ENCODE peak calls at places on chromosomes 3 and 15, in seven cellular contexts. S is tibial artery; B is ovary; U is CD8-positive, alpha-beta T cell; Y is cardiac fibroblast; E is astrocyte of the spinal cord; X is H9. T is an unnamed sample.

GRCh38 chr3:8413337-8413926 is 88.2 kb upstream of the LMCD1 start:
- DNase-seq in B (no peak), U (no peak), E (no peak), Y (no peak), X (no peak), S (no peak), T (no peak)

GRCh38 chr3:186361612-186362408 is at the start of gene DGKG:
- DNase-seq in U (no peak), S (peak), Y (no peak), B (peak), X (peak), E (no peak), T (peak)

GRCh38 chr3:52896613-52897012 is 735 bp downstream of the STIMATE start:
- DNase-seq in S (no peak), X (peak), Y (no peak), U (no peak), E (no peak), B (no peak), T (peak)

GRCh38 chr3:127407026-127407939 is 119.4 kb upstream of the PRR20G start:
- DNase-seq in U (no peak), S (peak), E (no peak), B (no peak), X (peak), Y (no peak), T (no peak)

GRCh38 chr3:138051946-138052802 is 42.2 kb downstream of the CLDN18 start:
- DNase-seq in U (no peak), E (peak), Y (peak), X (peak), S (no peak), B (no peak), T (peak)

GRCh38 chr15:47349179-47349578 is 368.1 kb upstream of the SEMA6D start:
- DNase-seq in B (no peak), X (no peak), Y (no peak), U (no peak), S (no peak), E (no peak), T (no peak)

GRCh38 chr3:115790759-115791158 is 167.4 kb downstream of the GAP43 start:
- DNase-seq in Y (peak), X (no peak), B (no peak), U (peak), S (no peak), E (peak), T (peak)

GRCh38 chr15:68278345-68279217 is 1.0 kb downstream of the FEM1B start:
- DNase-seq in B (no peak), U (no peak), X (peak), Y (peak), S (no peak), E (peak), T (no peak)

GRCh38 chr3:153026026-153026425 is 136.0 kb upstream of the RAP2B start:
- DNase-seq in Y (peak), X (no peak), E (peak), B (no peak), S (no peak), U (no peak), T (peak)

GRCh38 chr15:83106994-83107840 is at the start of gene TM6SF1:
- DNase-seq in U (peak), E (no peak), Y (no peak), S (no peak), B (peak), X (peak), T (peak)

GRCh38 chr3:24853685-24854341 is 359.2 kb upstream of the THRB start:
- DNase-seq in B (no peak), X (no peak), U (no peak), S (no peak), Y (no peak), E (no peak), T (no peak)

GRCh38 chr3:50356553-50356952 is 2.8 kb downstream of the TMEM115 start:
- DNase-seq in E (no peak), Y (peak), S (no peak), B (no peak), X (no peak), U (no peak), T (no peak)

GRCh38 chr3:32216172-32216783 is 22.2 kb upstream of the CMTM8 start:
- DNase-seq in B (no peak), S (no peak), U (no peak), X (no peak), E (no peak), Y (no peak), T (no peak)

GRCh38 chr3:97917813-97918536 is 54.3 kb downstream of the RIOX2 start:
- DNase-seq in E (peak), Y (peak), B (no peak), X (no peak), S (no peak), U (no peak), T (no peak)

GRCh38 chr15:100008258-100008657 is 275.0 kb upstream of the LYSMD4 start:
- DNase-seq in E (no peak), U (no peak), Y (no peak), X (no peak), S (no peak), B (no peak), T (no peak)

GRCh38 chr3:99578339-99578970 is 59.9 kb upstream of the COL8A1 start:
- DNase-seq in B (no peak), Y (no peak), S (no peak), X (no peak), U (no peak), E (peak), T (no peak)

GRCh38 chr3:113698891-113699465 is 2.5 kb upstream of the USF3 start:
- DNase-seq in S (no peak), X (peak), Y (peak), U (no peak), E (no peak), B (peak), T (peak)

GRCh38 chr3:37114251-37115145 is 59.9 kb downstream of the LRRFIP2 start:
- DNase-seq in X (no peak), E (peak), U (no peak), B (no peak), S (no peak), Y (peak), T (no peak)

GRCh38 chr3:55333041-55333440 is 154.1 kb downstream of the WNT5A start:
- DNase-seq in E (peak), B (no peak), Y (peak), S (no peak), U (no peak), X (no peak), T (no peak)

GRCh38 chr3:101970212-101970611 is 120.9 kb downstream of the NFKBIZ start:
- DNase-seq in U (no peak), B (no peak), X (no peak), S (no peak), E (no peak), Y (no peak), T (no peak)

GRCh38 chr3:21785765-21786453 is 34.9 kb upstream of the ZNF385D start:
- DNase-seq in Y (no peak), B (no peak), X (no peak), S (no peak), U (no peak), E (no peak), T (no peak)

GRCh38 chr3:15653326-15653725 is 51.8 kb downstream of the BTD start:
- DNase-seq in B (no peak), X (no peak), Y (no peak), U (no peak), S (no peak), E (no peak), T (no peak)

GRCh38 chr15:57135800-57136199 is 217.4 kb downstream of the TCF12 start:
- DNase-seq in X (no peak), E (no peak), S (no peak), Y (no peak), B (no peak), U (no peak), T (no peak)

GRCh38 chr15:98878172-98878571 is 129.4 kb downstream of the PGPEP1L start:
- DNase-seq in S (no peak), U (no peak), Y (peak), B (no peak), X (no peak), E (peak), T (no peak)

GRCh38 chr3:193987186-193987585 is 148.8 kb upstream of the HES1 start:
- DNase-seq in E (peak), U (no peak), B (no peak), X (no peak), Y (no peak), S (no peak), T (no peak)

GRCh38 chr3:149813367-149814281 is 609 bp downstream of the RNF13 start:
- DNase-seq in S (no peak), X (peak), E (peak), B (no peak), Y (peak), U (no peak), T (no peak)

GRCh38 chr3:172546628-172547214 is 23.5 kb upstream of the TNFSF10 start:
- DNase-seq in X (no peak), U (no peak), S (no peak), E (no peak), B (no peak), Y (no peak), T (no peak)

GRCh38 chr3:141876891-141877561 is 583 bp downstream of the ATP1B3 start:
- DNase-seq in S (peak), U (peak), E (peak), X (peak), Y (peak), B (peak), T (peak)

GRCh38 chr15:48331796-48332641 is 790 bp downstream of the DUT start:
- DNase-seq in S (no peak), U (peak), B (no peak), Y (no peak), X (peak), E (no peak), T (peak)

GRCh38 chr15:39315200-39315599 is 265.7 kb upstream of the THBS1 start:
- DNase-seq in X (no peak), E (no peak), B (no peak), S (no peak), Y (no peak), U (no peak), T (no peak)

GRCh38 chr15:78695046-78695671 is 54.1 kb upstream of the CHRNB4 start:
- DNase-seq in Y (no peak), S (no peak), X (no peak), E (no peak), U (no peak), B (no peak), T (no peak)

GRCh38 chr15:84736375-84736774 is 12.0 kb upstream of the ZNF592 start:
- DNase-seq in B (no peak), Y (no peak), E (no peak), S (no peak), X (no peak), U (peak), T (peak)

GRCh38 chr3:195162033-195162669 is 108.8 kb downstream of the XXYLT1 start:
- DNase-seq in E (no peak), X (no peak), U (no peak), Y (no peak), B (peak), S (no peak), T (peak)

GRCh38 chr3:175392653-175393052 is 533.5 kb downstream of the NAALADL2 start:
- DNase-seq in Y (no peak), X (no peak), B (no peak), E (peak), S (no peak), U (no peak), T (no peak)

GRCh38 chr3:10532939-10533730 is 27.7 kb upstream of the ATP2B2 start:
- DNase-seq in E (no peak), B (no peak), U (no peak), S (no peak), Y (no peak), X (peak), T (no peak)

GRCh38 chr15:39918688-39919385 is 1.2 kb downstream of the GPR176 start:
- DNase-seq in U (no peak), E (peak), X (no peak), Y (peak), B (no peak), S (no peak), T (no peak)

GRCh38 chr3:194212869-194213320 is 76.9 kb downstream of the HES1 start:
- DNase-seq in U (no peak), X (peak), E (no peak), B (no peak), Y (no peak), S (no peak), T (no peak)

GRCh38 chr15:95932676-95933075 is 397.8 kb upstream of the NR2F2 start:
- DNase-seq in E (peak), B (no peak), U (no peak), S (no peak), X (no peak), Y (peak), T (no peak)

GRCh38 chr15:80512729-80513670 is 108.8 kb downstream of the ARNT2 start:
- DNase-seq in U (no peak), E (peak), B (no peak), X (no peak), S (no peak), Y (peak), T (no peak)
- TF ChIP-seq CTCF in U (no peak), E (peak), B (peak), X (peak), S (peak), Y (no peak), T (no peak)

GRCh38 chr3:19256313-19256712 is 108.0 kb downstream of the KCNH8 start:
- DNase-seq in Y (no peak), B (no peak), S (no peak), E (no peak), U (no peak), X (peak), T (no peak)
- TF ChIP-seq CTCF in Y (no peak), B (no peak), S (no peak), E (no peak), U (no peak), X (peak), T (no peak)

GRCh38 chr15:29926083-29926388 is 103.8 kb upstream of the TJP1 start:
- DNase-seq in X (no peak), Y (no peak), U (no peak), S (no peak), B (no peak), E (no peak), T (no peak)
- TF ChIP-seq CTCF in X (no peak), Y (no peak), U (no peak), S (no peak), B (no peak), E (no peak), T (no peak)

GRCh38 chr15:38028869-38029268 is 94.4 kb downstream of the TMCO5A start:
- DNase-seq in Y (peak), U (no peak), X (no peak), E (peak), B (no peak), S (no peak), T (no peak)
- TF ChIP-seq CTCF in Y (no peak), U (no peak), X (no peak), E (peak), B (no peak), S (no peak), T (no peak)

DNA sequence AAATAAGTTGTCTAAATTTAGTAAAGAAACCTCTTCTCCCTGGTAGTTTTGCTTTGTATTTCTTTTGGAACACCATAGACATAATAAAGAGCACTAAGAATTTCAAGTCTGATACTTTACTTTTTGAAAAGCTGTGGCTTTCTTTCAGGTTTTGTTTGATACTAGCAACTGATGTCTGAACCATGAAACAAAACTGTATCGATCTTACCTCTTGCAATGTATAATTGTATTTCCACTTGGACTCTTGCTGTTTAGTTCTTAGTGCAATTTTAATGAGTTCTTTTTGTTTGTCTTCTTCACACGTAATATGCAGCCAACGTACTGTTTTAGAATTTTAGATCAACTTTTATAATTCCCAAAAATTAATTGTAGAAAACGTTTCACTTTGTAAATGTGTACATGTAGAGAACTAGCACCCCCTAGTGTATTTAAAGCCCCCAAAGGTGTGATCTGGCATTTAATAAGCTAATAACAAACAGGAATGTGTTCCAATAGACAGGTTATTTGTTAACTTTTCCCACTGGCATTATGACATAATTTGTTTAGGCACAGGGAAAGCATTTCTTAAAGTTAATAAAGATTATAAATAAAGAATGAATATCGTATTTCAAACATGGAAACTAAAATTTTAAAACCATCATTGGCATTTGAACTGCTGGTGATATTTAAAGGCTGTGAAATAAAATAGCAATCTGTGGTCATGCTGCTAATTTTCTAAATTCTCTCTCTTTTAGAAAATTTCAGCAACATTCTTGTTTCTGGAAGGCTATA is 289.1 kb upstream of the DNAJC19 start:
- DNase-seq in X (no peak), E (peak), S (no peak), U (no peak), B (no peak), Y (peak), T (peak)
- TF ChIP-seq CTCF in X (peak), E (peak), S (no peak), U (peak), B (no peak), Y (no peak), T (peak)

DNA sequence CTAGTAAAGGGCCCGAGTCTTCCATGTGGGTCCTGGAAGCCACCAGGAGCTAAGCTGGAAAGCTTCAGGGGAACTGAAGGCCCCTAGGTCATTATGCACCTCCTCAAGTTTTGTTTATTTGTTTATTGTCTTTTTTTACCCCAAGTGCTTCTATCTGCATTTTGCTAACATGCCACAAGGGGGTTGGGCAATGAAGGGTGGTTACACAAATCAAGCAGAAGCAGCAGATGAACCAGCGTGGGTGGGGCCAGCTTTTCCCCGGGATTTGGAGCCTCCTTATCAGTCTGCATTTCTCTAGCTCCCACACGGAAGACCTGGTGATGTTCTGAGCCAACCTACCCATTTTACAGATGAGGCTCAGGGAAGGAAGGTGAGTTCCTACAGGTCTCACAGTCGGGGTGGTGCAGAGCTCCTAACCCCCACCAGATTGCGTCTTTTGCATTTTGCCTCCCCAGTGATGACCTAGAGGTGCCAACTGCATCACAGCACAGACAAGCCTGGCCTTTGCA is 16.8 kb downstream of the TMC3 start:
- DNase-seq in X (no peak), Y (no peak), E (no peak), B (no peak), U (no peak), S (no peak), T (no peak)
- TF ChIP-seq CTCF in X (peak), Y (no peak), E (peak), B (no peak), U (no peak), S (no peak), T (no peak)